ENCODE peak calls at places on chromosomes 5 and 9, in six cellular contexts. X is posterior cingulate gyrus; P is stimulated activated naive B cell treated with anti-CD40 and anti-IgM and Interleukin-4, amounts not matched to agents 10 μg/mL and 1 μg/mL and 100 μg/mL, for 72 hours; L is anterior cingulate cortex; C is astrocyte of the cerebellum; I is amniotic stem cell. F is an unnamed sample.
A peak's percentile ranks its signal among the peaks of the same experiment; 100 is the strongest.

GRCh38 chr9:1048853-1049252 is 1.3 kb upstream of the DMRT2 start:
- DNase-seq in X (no peak), P (no peak), L (no peak), C (no peak), I (no peak), F (no peak)

GRCh38 chr9:118170032-118170955 is 466.1 kb downstream of the TLR4 start:
- DNase-seq in X (peak; percentile 71), P (no peak), L (peak; percentile 35), C (peak; percentile 34), I (no peak), F (peak; percentile 2)

GRCh38 chr5:6362846-6363245 is 15.5 kb downstream of the MED10 start:
- DNase-seq in X (no peak), P (no peak), L (no peak), C (no peak), I (no peak), F (no peak)

GRCh38 chr5:86878250-86878649 is 260.5 kb downstream of the COX7C start:
- DNase-seq in X (no peak), P (no peak), L (no peak), C (peak; percentile 15), I (no peak), F (no peak)

GRCh38 chr5:136058031-136058971 is 29.5 kb downstream of the TGFBI start:
- DNase-seq in X (no peak), P (no peak), L (no peak), C (peak; percentile 90), I (peak; percentile 94), F (no peak)

GRCh38 chr5:1087428-1087827 is 24.4 kb downstream of the SLC12A7 start:
- DNase-seq in X (no peak), P (no peak), L (no peak), C (no peak), I (no peak), F (no peak)

GRCh38 chr5:15286659-15287058 is 213.3 kb upstream of the FBXL7 start:
- DNase-seq in X (no peak), P (no peak), L (no peak), C (no peak), I (no peak), F (peak; percentile 17)

GRCh38 chr9:128723352-128723865 is 518 bp downstream of the ZDHHC12 start:
- DNase-seq in X (no peak), P (no peak), L (no peak), C (no peak), I (no peak), F (no peak)

GRCh38 chr9:103399535-103399934 is 404.4 kb downstream of the CYLC2 start:
- DNase-seq in X (no peak), P (no peak), L (no peak), C (no peak), I (no peak), F (no peak)

GRCh38 chr5:154644745-154645411 is 110.3 kb upstream of the LARP1 start:
- DNase-seq in X (no peak), P (no peak), L (no peak), C (no peak), I (no peak), F (no peak)

GRCh38 chr5:126568206-126568755 is 26.7 kb downstream of the ALDH7A1 start:
- DNase-seq in X (no peak), P (no peak), L (no peak), C (no peak), I (no peak), F (no peak)

F was measured in C1 segment of cervical spinal cord.